ENCODE peak calls at places on chromosomes 2 and 18, in seven cellular contexts. One of them, this sample, is unnamed.

GRCh38 chr2:201860541-201861154 is 54.3 kb downstream of the CDK15 start:
- DNase-seq in foreskin fibroblast: peak
- DNase-seq in neuronal stem cell: peak
- DNase-seq in T47D: peak
- DNase-seq in COLO829: peak
- DNase-seq in activated CD4-positive, alpha-beta T cell treated with anti-CD3 and anti-CD28 coated beads, Interleukin-2, amount 50 U/mL, for 24 hours: peak
- DNase-seq in suprapubic skin: no peak
- DNase-seq in this sample: peak

GRCh38 chr2:95287336-95287735 is 9.8 kb upstream of the KCNIP3 start:
- DNase-seq in T47D: no peak
- DNase-seq in neuronal stem cell: no peak
- DNase-seq in COLO829: no peak
- DNase-seq in activated CD4-positive, alpha-beta T cell treated with anti-CD3 and anti-CD28 coated beads, Interleukin-2, amount 50 U/mL, for 24 hours: no peak
- DNase-seq in foreskin fibroblast: no peak
- DNase-seq in suprapubic skin: no peak
- DNase-seq in this sample: no peak

GRCh38 chr2:101435011-101435862 is 39.7 kb downstream of the RFX8 start:
- DNase-seq in suprapubic skin: no peak
- DNase-seq in neuronal stem cell: peak
- DNase-seq in foreskin fibroblast: peak
- DNase-seq in COLO829: no peak
- DNase-seq in activated CD4-positive, alpha-beta T cell treated with anti-CD3 and anti-CD28 coated beads, Interleukin-2, amount 50 U/mL, for 24 hours: no peak
- DNase-seq in T47D: no peak
- DNase-seq in this sample: peak

GRCh38 chr2:120820263-120820884 is 84.7 kb downstream of the GLI2 start:
- DNase-seq in foreskin fibroblast: peak
- DNase-seq in suprapubic skin: no peak
- DNase-seq in neuronal stem cell: peak
- DNase-seq in COLO829: no peak
- DNase-seq in activated CD4-positive, alpha-beta T cell treated with anti-CD3 and anti-CD28 coated beads, Interleukin-2, amount 50 U/mL, for 24 hours: no peak
- DNase-seq in T47D: no peak
- DNase-seq in this sample: no peak

GRCh38 chr2:237529452-237530402 is 36.6 kb upstream of the PRLH start:
- DNase-seq in neuronal stem cell: no peak
- DNase-seq in suprapubic skin: no peak
- DNase-seq in COLO829: no peak
- DNase-seq in foreskin fibroblast: no peak
- DNase-seq in activated CD4-positive, alpha-beta T cell treated with anti-CD3 and anti-CD28 coated beads, Interleukin-2, amount 50 U/mL, for 24 hours: no peak
- DNase-seq in T47D: no peak
- DNase-seq in this sample: no peak

GRCh38 chr2:6113796-6114195 is 421.6 kb downstream of the SOX11 start:
- DNase-seq in foreskin fibroblast: no peak
- DNase-seq in suprapubic skin: no peak
- DNase-seq in COLO829: peak
- DNase-seq in T47D: no peak
- DNase-seq in activated CD4-positive, alpha-beta T cell treated with anti-CD3 and anti-CD28 coated beads, Interleukin-2, amount 50 U/mL, for 24 hours: no peak
- DNase-seq in neuronal stem cell: peak
- DNase-seq in this sample: no peak

GRCh38 chr2:43238176-43238575 is 11.8 kb upstream of the ZFP36L2 start:
- DNase-seq in neuronal stem cell: no peak
- DNase-seq in COLO829: no peak
- DNase-seq in T47D: no peak
- DNase-seq in foreskin fibroblast: no peak
- DNase-seq in activated CD4-positive, alpha-beta T cell treated with anti-CD3 and anti-CD28 coated beads, Interleukin-2, amount 50 U/mL, for 24 hours: no peak
- DNase-seq in suprapubic skin: no peak
- DNase-seq in this sample: no peak

GRCh38 chr18:70416496-70416895 is 127.7 kb downstream of the SOCS6 start:
- DNase-seq in COLO829: no peak
- DNase-seq in T47D: no peak
- DNase-seq in suprapubic skin: no peak
- DNase-seq in foreskin fibroblast: no peak
- DNase-seq in neuronal stem cell: no peak
- DNase-seq in activated CD4-positive, alpha-beta T cell treated with anti-CD3 and anti-CD28 coated beads, Interleukin-2, amount 50 U/mL, for 24 hours: no peak
- DNase-seq in this sample: no peak

GRCh38 chr18:37297106-37297505 is 268.5 kb downstream of the CELF4 start:
- DNase-seq in activated CD4-positive, alpha-beta T cell treated with anti-CD3 and anti-CD28 coated beads, Interleukin-2, amount 50 U/mL, for 24 hours: no peak
- DNase-seq in foreskin fibroblast: no peak
- DNase-seq in neuronal stem cell: no peak
- DNase-seq in COLO829: no peak
- DNase-seq in T47D: no peak
- DNase-seq in suprapubic skin: no peak
- DNase-seq in this sample: no peak

GRCh38 chr2:216163518-216163917 is 54.4 kb downstream of the XRCC5 start:
- DNase-seq in suprapubic skin: no peak
- DNase-seq in neuronal stem cell: no peak
- DNase-seq in activated CD4-positive, alpha-beta T cell treated with anti-CD3 and anti-CD28 coated beads, Interleukin-2, amount 50 U/mL, for 24 hours: no peak
- DNase-seq in T47D: no peak
- DNase-seq in foreskin fibroblast: no peak
- DNase-seq in COLO829: no peak
- DNase-seq in this sample: no peak

GRCh38 chr2:29080886-29081743 is 6.8 kb upstream of the PCARE start:
- DNase-seq in activated CD4-positive, alpha-beta T cell treated with anti-CD3 and anti-CD28 coated beads, Interleukin-2, amount 50 U/mL, for 24 hours: no peak
- DNase-seq in COLO829: no peak
- DNase-seq in foreskin fibroblast: peak
- DNase-seq in T47D: no peak
- DNase-seq in suprapubic skin: no peak
- DNase-seq in neuronal stem cell: no peak
- DNase-seq in this sample: no peak

GRCh38 chr2:120430957-120431356 is 85.0 kb downstream of the INHBB start:
- DNase-seq in COLO829: no peak
- DNase-seq in activated CD4-positive, alpha-beta T cell treated with anti-CD3 and anti-CD28 coated beads, Interleukin-2, amount 50 U/mL, for 24 hours: no peak
- DNase-seq in neuronal stem cell: no peak
- DNase-seq in T47D: no peak
- DNase-seq in suprapubic skin: no peak
- DNase-seq in foreskin fibroblast: no peak
- DNase-seq in this sample: no peak

GRCh38 chr18:58183226-58183625 is 139.2 kb downstream of the NEDD4L start:
- DNase-seq in T47D: peak
- DNase-seq in foreskin fibroblast: no peak
- DNase-seq in activated CD4-positive, alpha-beta T cell treated with anti-CD3 and anti-CD28 coated beads, Interleukin-2, amount 50 U/mL, for 24 hours: no peak
- DNase-seq in COLO829: no peak
- DNase-seq in suprapubic skin: no peak
- DNase-seq in neuronal stem cell: no peak
- DNase-seq in this sample: no peak

GRCh38 chr2:7209776-7210555 is 292.8 kb downstream of the RNF144A start:
- DNase-seq in COLO829: no peak
- DNase-seq in neuronal stem cell: no peak
- DNase-seq in T47D: no peak
- DNase-seq in activated CD4-positive, alpha-beta T cell treated with anti-CD3 and anti-CD28 coated beads, Interleukin-2, amount 50 U/mL, for 24 hours: no peak
- DNase-seq in foreskin fibroblast: no peak
- DNase-seq in suprapubic skin: no peak
- DNase-seq in this sample: peak

GRCh38 chr2:41400057-41400665 is 647.7 kb upstream of the PKDCC start:
- DNase-seq in COLO829: peak
- DNase-seq in foreskin fibroblast: peak
- DNase-seq in T47D: peak
- DNase-seq in neuronal stem cell: peak
- DNase-seq in activated CD4-positive, alpha-beta T cell treated with anti-CD3 and anti-CD28 coated beads, Interleukin-2, amount 50 U/mL, for 24 hours: no peak
- DNase-seq in suprapubic skin: no peak
- DNase-seq in this sample: no peak

GRCh38 chr18:49017813-49018552 is 67.2 kb upstream of the SMAD7 start:
- DNase-seq in T47D: no peak
- DNase-seq in neuronal stem cell: no peak
- DNase-seq in foreskin fibroblast: no peak
- DNase-seq in COLO829: no peak
- DNase-seq in suprapubic skin: peak
- DNase-seq in activated CD4-positive, alpha-beta T cell treated with anti-CD3 and anti-CD28 coated beads, Interleukin-2, amount 50 U/mL, for 24 hours: no peak
- DNase-seq in this sample: no peak

GRCh38 chr2:151777487-151777886 is 43.2 kb upstream of the NEB start:
- DNase-seq in COLO829: no peak
- DNase-seq in T47D: no peak
- DNase-seq in activated CD4-positive, alpha-beta T cell treated with anti-CD3 and anti-CD28 coated beads, Interleukin-2, amount 50 U/mL, for 24 hours: no peak
- DNase-seq in neuronal stem cell: no peak
- DNase-seq in foreskin fibroblast: peak
- DNase-seq in suprapubic skin: no peak
- DNase-seq in this sample: no peak

GRCh38 chr2:218003265-218003950 is 613 bp upstream of the TNS1 start:
- DNase-seq in foreskin fibroblast: peak
- DNase-seq in neuronal stem cell: no peak
- DNase-seq in activated CD4-positive, alpha-beta T cell treated with anti-CD3 and anti-CD28 coated beads, Interleukin-2, amount 50 U/mL, for 24 hours: no peak
- DNase-seq in T47D: no peak
- DNase-seq in COLO829: no peak
- DNase-seq in suprapubic skin: no peak
- DNase-seq in this sample: no peak